ENCODE peak calls at places on chromosome 1, in eight cellular contexts. A is mesenchymal stem cell, G is neural progenitor cell, K is neuronal stem cell, R is psoas muscle, E is esophagus squamous epithelium, J is colonic mucosa, Y is uterus. Q is an unnamed sample.

GRCh38 chr1:233294991-233295774 is at the start of gene PCNX2:
- DNase-seq in E (peak), G (peak), Y (peak), K (peak), J (peak), A (peak), R (no peak), Q (peak)

GRCh38 chr1:56139786-56140185 is 439.6 kb downstream of the PLPP3 start:
- DNase-seq in K (no peak), Y (no peak), J (no peak), E (no peak), A (peak), G (no peak), R (no peak), Q (no peak)

GRCh38 chr1:225601902-225602589 is 50.9 kb downstream of the ENAH start:
- DNase-seq in E (no peak), G (no peak), Y (no peak), J (no peak), R (no peak), K (no peak), A (no peak), Q (no peak)

GRCh38 chr1:233790662-233791371 is 113.7 kb upstream of the SLC35F3 start:
- DNase-seq in A (peak), R (no peak), K (peak), E (no peak), Y (peak), J (peak), G (peak), Q (peak)

GRCh38 chr1:23424171-23424959 is at the start of gene TCEA3:
- DNase-seq in A (peak), E (no peak), R (peak), Y (peak), J (peak), G (peak), K (no peak), Q (no peak)

GRCh38 chr1:32508751-32509140 is 30.5 kb upstream of the ZBTB8A start:
- DNase-seq in E (no peak), J (no peak), K (no peak), R (no peak), G (no peak), A (no peak), Y (no peak), Q (no peak)

GRCh38 chr1:99662581-99663208 is 16.8 kb downstream of the PALMD start:
- DNase-seq in Y (peak), E (no peak), A (peak), G (peak), R (peak), K (no peak), J (peak), Q (peak)

GRCh38 chr1:24759492-24759891 is 14.2 kb downstream of the CLIC4 start:
- DNase-seq in E (no peak), K (no peak), G (no peak), J (no peak), A (peak), R (no peak), Y (no peak), Q (no peak)

GRCh38 chr1:58722967-58723366 is 23.1 kb upstream of the MYSM1 start:
- DNase-seq in G (no peak), K (no peak), A (peak), Y (no peak), J (no peak), R (no peak), E (no peak), Q (no peak)

GRCh38 chr1:231214918-231215675 is 25.9 kb upstream of the GNPAT start:
- DNase-seq in K (no peak), G (no peak), Y (no peak), A (no peak), R (no peak), J (no peak), E (no peak), Q (no peak)

GRCh38 chr1:183048087-183049085 is 25.2 kb downstream of the LAMC1 start:
- DNase-seq in J (no peak), A (no peak), K (no peak), R (no peak), G (no peak), Y (no peak), E (no peak), Q (no peak)

GRCh38 chr1:187270256-187270655 is 441.5 kb downstream of the PLA2G4A start:
- DNase-seq in E (no peak), Y (no peak), A (no peak), R (no peak), G (no peak), K (no peak), J (no peak), Q (no peak)

GRCh38 chr1:104132386-104132973 is 382.8 kb downstream of the AMY1C start:
- DNase-seq in R (no peak), J (no peak), Y (no peak), A (peak), G (peak), E (no peak), K (peak), Q (no peak)

GRCh38 chr1:41331546-41331917 is 29.7 kb upstream of the FOXO6 start:
- DNase-seq in R (no peak), G (no peak), K (no peak), J (no peak), E (no peak), A (no peak), Y (no peak), Q (no peak)

GRCh38 chr1:181911715-181912114 is 149.8 kb downstream of the ZNF648 start:
- DNase-seq in J (no peak), R (no peak), A (no peak), E (no peak), G (no peak), K (no peak), Y (no peak), Q (no peak)

GRCh38 chr1:238409191-238409846 is 518.6 kb upstream of the ZP4 start:
- DNase-seq in E (no peak), R (no peak), J (no peak), A (peak), K (no peak), Y (no peak), G (no peak), Q (no peak)

GRCh38 chr1:168613038-168613451 is 36.6 kb downstream of the XCL1 start:
- DNase-seq in Y (peak), G (no peak), K (no peak), R (peak), J (no peak), A (no peak), E (no peak), Q (no peak)

GRCh38 chr1:38028105-38028591 is 15.6 kb downstream of the UTP11 start:
- DNase-seq in E (no peak), G (no peak), A (no peak), R (no peak), J (no peak), Y (no peak), K (no peak), Q (no peak)

DNA sequence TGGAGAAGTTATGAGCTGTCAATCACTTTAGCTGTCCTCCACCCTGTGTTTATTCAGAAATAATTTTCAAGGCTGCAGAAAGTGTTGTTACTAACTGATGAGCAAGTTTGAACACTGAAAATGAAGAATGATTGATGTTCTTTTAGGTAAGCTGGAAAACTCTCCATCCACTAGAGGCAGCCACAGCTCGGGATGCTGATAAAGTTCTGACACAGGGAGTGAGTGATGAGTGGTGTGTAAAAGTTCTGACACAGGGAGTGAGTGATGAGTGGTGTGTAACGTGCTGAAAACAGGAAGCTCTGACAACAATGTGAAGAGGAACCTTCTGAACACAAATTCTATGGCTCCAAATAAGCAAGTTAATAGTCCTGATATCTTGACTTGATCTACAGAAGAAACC is 197.5 kb upstream of the PTBP2 start:
- DNase-seq in J (no peak), E (no peak), G (no peak), K (no peak), R (no peak), A (no peak), Y (no peak), Q (no peak)
- H3K4me3 ChIP-seq in J (no peak), E (no peak), G (no peak), K (no peak), R (no peak), A (no peak), Y (no peak), Q (no peak)

GRCh38 chr1:154313066-154313356 is 7.9 kb upstream of the AQP10 start:
- DNase-seq in J (no peak), G (no peak), Y (no peak), R (no peak), E (no peak), A (no peak), K (no peak), Q (no peak)
- H3K4me3 ChIP-seq in J (no peak), G (no peak), Y (no peak), R (no peak), E (no peak), A (no peak), K (no peak), Q (no peak)

GRCh38 chr1:224435318-224435763 is 744 bp upstream of the WDR26 start:
- DNase-seq in A (peak), R (no peak), J (peak), Y (no peak), G (peak), E (no peak), K (no peak), Q (no peak)

GRCh38 chr1:224434447-224435317 is at the start of gene WDR26:
- DNase-seq in A (peak), G (peak), K (peak), J (peak), E (peak), R (peak), Y (peak), Q (peak)

GRCh38 chr1:224433041-224433670 is 1.4 kb downstream of the WDR26 start:
- DNase-seq in A (peak), J (peak), G (peak), E (no peak), R (no peak), Y (peak), K (peak), Q (peak)

GRCh38 chr1:224433671-224434446 is 738 bp downstream of the WDR26 start:
- DNase-seq in E (no peak), J (peak), R (peak), A (peak), K (peak), G (peak), Y (peak), Q (peak)

DNA sequence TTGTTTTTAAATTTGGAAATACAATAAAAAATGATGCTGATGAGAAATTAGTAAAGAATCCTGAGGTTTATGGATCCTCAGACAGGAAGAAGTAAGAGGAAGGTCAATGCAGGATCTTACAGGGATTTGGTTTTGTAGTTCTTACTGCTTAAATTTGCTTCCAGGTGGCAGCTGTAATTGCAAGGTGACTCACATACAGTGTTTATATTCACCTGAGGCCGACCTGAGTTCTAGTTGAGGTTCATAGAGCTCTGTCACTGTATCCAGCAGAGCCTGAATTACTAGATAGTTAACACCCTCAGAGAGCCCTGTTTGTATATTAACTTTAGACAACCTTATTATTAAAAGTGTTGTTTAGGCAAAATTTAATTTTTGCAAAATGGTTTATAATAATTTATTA is 1.4 kb upstream of the WDR26 start:
- DNase-seq in J (no peak), E (no peak), A (no peak), R (no peak), G (no peak), Y (no peak), K (no peak), Q (no peak)
- H3K4me3 ChIP-seq in J (no peak), E (no peak), A (peak), R (peak), G (no peak), Y (no peak), K (peak), Q (no peak)

DNA sequence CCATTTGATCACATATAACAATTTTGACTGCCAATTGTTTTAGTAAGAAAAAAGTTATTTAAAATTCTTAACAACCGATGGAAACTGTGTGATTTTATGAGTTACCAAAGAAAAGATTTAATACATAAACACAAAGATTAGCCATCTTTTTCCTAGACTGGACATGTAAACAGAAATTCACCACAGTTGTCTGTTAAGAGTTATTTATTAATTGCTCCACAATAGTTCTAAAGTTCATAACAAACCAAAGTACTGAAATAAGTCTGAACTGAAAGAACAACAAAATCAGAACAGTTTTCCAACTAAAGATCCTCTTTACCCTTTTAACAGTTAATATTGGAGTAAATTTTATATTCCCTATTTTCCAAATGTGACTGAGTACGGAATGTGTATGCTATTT is 8.6 kb downstream of the ZNF281 start:
- DNase-seq in K (no peak), G (no peak), Y (no peak), R (no peak), E (no peak), A (peak), J (no peak), Q (no peak)
- H3K4me3 ChIP-seq in K (no peak), G (no peak), Y (no peak), R (no peak), E (no peak), A (no peak), J (no peak), Q (no peak)

GRCh38 chr1:163104405-163105099 is 35.4 kb downstream of the RGS4 start:
- DNase-seq in R (no peak), G (no peak), Y (no peak), E (no peak), K (no peak), A (peak), J (no peak), Q (no peak)
- H3K4me3 ChIP-seq in R (no peak), G (no peak), Y (no peak), E (no peak), K (no peak), A (no peak), J (no peak), Q (no peak)

GRCh38 chr1:7667625-7668218 is 103.4 kb upstream of the VAMP3 start:
- DNase-seq in R (peak), J (peak), Y (peak), K (peak), E (no peak), A (peak), G (peak), Q (peak)

GRCh38 chr1:7670334-7671145 is 100.6 kb upstream of the VAMP3 start:
- DNase-seq in A (no peak), E (no peak), R (peak), Y (no peak), K (no peak), G (peak), J (no peak), Q (no peak)

GRCh38 chr1:7671146-7671465 is 100.0 kb upstream of the VAMP3 start:
- DNase-seq in G (no peak), K (no peak), Y (no peak), A (no peak), E (no peak), J (no peak), R (no peak), Q (no peak)

GRCh38 chr1:7671676-7672075 is 99.4 kb upstream of the VAMP3 start:
- DNase-seq in K (no peak), J (no peak), A (no peak), G (no peak), R (no peak), E (no peak), Y (no peak), Q (no peak)

GRCh38 chr1:7669559-7670208 is 101.4 kb upstream of the VAMP3 start:
- DNase-seq in Y (peak), K (no peak), E (no peak), J (peak), A (peak), G (peak), R (peak), Q (no peak)
- H3K4me3 ChIP-seq in Y (no peak), K (peak), E (no peak), J (no peak), A (no peak), G (peak), R (peak), Q (no peak)

GRCh38 chr1:211415700-211416099 is 76.3 kb downstream of the RD3 start:
- DNase-seq in E (no peak), R (no peak), G (no peak), Y (no peak), A (no peak), J (no peak), K (no peak), Q (no peak)
- H3K4me3 ChIP-seq in E (no peak), R (peak), G (no peak), Y (no peak), A (no peak), J (peak), K (no peak), Q (no peak)

Q was measured in lower leg skin.